ENCODE peak calls at places on chromosome 19, in eight cellular contexts. D is NB4, J is adrenal gland, Y is thyroid gland, O is erythroblast, M is Peyer's patch, A is uterus, U is GM12891. V is an unnamed sample.

GRCh38 chr19:2494084-2494446 is 18.1 kb downstream of the GADD45B start:
- DNase-seq in M (no peak), J (peak), U (no peak), D (peak), A (no peak), O (no peak), Y (no peak), V (no peak)

GRCh38 chr19:56174550-56174949 is 1.3 kb upstream of the GALP start:
- DNase-seq in D (no peak), Y (no peak), M (no peak), J (peak), O (no peak), A (no peak), U (no peak), V (no peak)

GRCh38 chr19:19552811-19553210 is 14.7 kb downstream of the CILP2 start:
- DNase-seq in Y (no peak), O (peak), M (peak), J (no peak), A (no peak), U (peak), D (peak), V (peak)

GRCh38 chr19:12580180-12580694 is 29.0 kb upstream of the ZNF564 start:
- DNase-seq in Y (no peak), U (no peak), M (no peak), D (no peak), J (no peak), A (no peak), O (no peak), V (no peak)

GRCh38 chr19:19637186-19637522 is 6.3 kb downstream of the GMIP start:
- DNase-seq in Y (no peak), M (no peak), D (no peak), O (no peak), A (no peak), J (no peak), U (no peak), V (no peak)

GRCh38 chr19:33863436-33863835 is 66.8 kb downstream of the KCTD15 start:
- DNase-seq in U (no peak), Y (no peak), J (no peak), D (no peak), O (no peak), M (no peak), A (no peak), V (no peak)

GRCh38 chr19:44848036-44848804 is 2.1 kb downstream of the NECTIN2 start:
- DNase-seq in D (no peak), O (peak), M (no peak), A (peak), J (peak), Y (no peak), U (no peak), V (peak)

GRCh38 chr19:30523791-30524190 is 151.6 kb downstream of the ZNF536 start:
- DNase-seq in U (no peak), D (no peak), Y (no peak), J (no peak), M (no peak), O (no peak), A (no peak), V (no peak)

GRCh38 chr19:48424694-48425219 is 21.0 kb upstream of the GRWD1 start:
- DNase-seq in Y (no peak), M (no peak), A (no peak), J (no peak), D (peak), O (no peak), U (no peak), V (no peak)

GRCh38 chr19:21396893-21397572 is at the start of gene ZNF493:
- DNase-seq in A (peak), Y (peak), M (peak), J (peak), O (peak), U (peak), D (peak), V (peak)

GRCh38 chr19:56720281-56720680 is 48.7 kb upstream of the ZNF835 start:
- DNase-seq in Y (no peak), M (no peak), A (peak), U (no peak), D (peak), J (peak), O (no peak), V (peak)

GRCh38 chr19:55080121-55080914 is 4.6 kb downstream of the EPS8L1 start:
- DNase-seq in J (peak), U (no peak), O (peak), Y (peak), M (peak), A (no peak), D (peak), V (peak)

GRCh38 chr19:49672131-49672919 is 4.7 kb upstream of the PRMT1 start:
- DNase-seq in A (peak), U (peak), D (peak), J (peak), M (peak), O (peak), Y (peak), V (peak)

GRCh38 chr19:45508931-45509691 is 1.8 kb downstream of the VASP start:
- DNase-seq in D (peak), M (peak), O (peak), Y (peak), A (peak), U (peak), J (peak), V (peak)

GRCh38 chr19:36894849-36895383 is 21.2 kb downstream of the ZNF829 start:
- DNase-seq in O (no peak), D (no peak), J (no peak), Y (no peak), A (no peak), M (no peak), U (no peak), V (no peak)

GRCh38 chr19:33418461-33418860 is 45.0 kb downstream of the CEBPG start:
- DNase-seq in Y (no peak), O (no peak), J (no peak), M (no peak), A (no peak), D (no peak), U (no peak), V (no peak)

GRCh38 chr19:6271251-6271650 is 8.5 kb downstream of the MLLT1 start:
- DNase-seq in D (no peak), U (no peak), A (no peak), Y (peak), J (no peak), M (no peak), O (no peak), V (no peak)

GRCh38 chr19:756232-756631 is 5.3 kb downstream of the MISP start:
- DNase-seq in M (no peak), J (peak), O (peak), U (no peak), A (no peak), Y (no peak), D (peak), V (no peak)

GRCh38 chr19:55250262-55251036 is 8.4 kb downstream of the PPP6R1 start:
- DNase-seq in O (no peak), Y (peak), M (no peak), U (no peak), J (no peak), D (no peak), A (no peak), V (no peak)

GRCh38 chr19:32869369-32870153 is at the start of gene SLC7A9:
- DNase-seq in U (no peak), Y (no peak), D (no peak), A (no peak), J (no peak), O (no peak), M (peak), V (no peak)

GRCh38 chr19:41521860-41522555 is 54.0 kb upstream of the CEACAM21 start:
- DNase-seq in U (no peak), M (no peak), J (no peak), A (no peak), Y (no peak), D (peak), O (no peak), V (no peak)

GRCh38 chr19:524062-524674 is 7.4 kb upstream of the CDC34 start:
- DNase-seq in J (no peak), M (no peak), U (no peak), D (peak), Y (no peak), O (no peak), A (no peak), V (no peak)

GRCh38 chr19:8517551-8518442 is 3.8 kb upstream of the ZNF414 start:
- DNase-seq in D (peak), Y (no peak), A (no peak), O (no peak), J (no peak), M (no peak), U (no peak), V (no peak)

GRCh38 chr19:1063909-1064660 is 2.9 kb upstream of the ARHGAP45 start:
- DNase-seq in U (no peak), O (no peak), D (no peak), Y (no peak), M (no peak), J (no peak), A (no peak), V (no peak)

GRCh38 chr19:33810821-33811220 is 14.2 kb downstream of the KCTD15 start:
- DNase-seq in J (no peak), A (no peak), U (no peak), Y (no peak), D (no peak), M (no peak), O (no peak), V (no peak)

GRCh38 chr19:56142897-56143434 is 1.9 kb downstream of the ZNF444 start:
- DNase-seq in J (no peak), U (no peak), O (no peak), Y (no peak), M (no peak), A (no peak), D (no peak), V (no peak)

GRCh38 chr19:33397536-33398360 is 24.2 kb downstream of the CEBPG start:
- DNase-seq in J (no peak), Y (no peak), O (no peak), D (no peak), M (peak), U (peak), A (no peak), V (peak)

GRCh38 chr19:29999490-29999889 is 57.5 kb downstream of the URI1 start:
- DNase-seq in M (no peak), J (no peak), A (no peak), Y (no peak), U (no peak), D (no peak), O (no peak), V (no peak)

GRCh38 chr19:4891066-4891465 is 11.6 kb downstream of the ARRDC5 start:
- DNase-seq in J (no peak), O (no peak), A (no peak), D (no peak), U (no peak), M (no peak), Y (no peak), V (no peak)

DNA sequence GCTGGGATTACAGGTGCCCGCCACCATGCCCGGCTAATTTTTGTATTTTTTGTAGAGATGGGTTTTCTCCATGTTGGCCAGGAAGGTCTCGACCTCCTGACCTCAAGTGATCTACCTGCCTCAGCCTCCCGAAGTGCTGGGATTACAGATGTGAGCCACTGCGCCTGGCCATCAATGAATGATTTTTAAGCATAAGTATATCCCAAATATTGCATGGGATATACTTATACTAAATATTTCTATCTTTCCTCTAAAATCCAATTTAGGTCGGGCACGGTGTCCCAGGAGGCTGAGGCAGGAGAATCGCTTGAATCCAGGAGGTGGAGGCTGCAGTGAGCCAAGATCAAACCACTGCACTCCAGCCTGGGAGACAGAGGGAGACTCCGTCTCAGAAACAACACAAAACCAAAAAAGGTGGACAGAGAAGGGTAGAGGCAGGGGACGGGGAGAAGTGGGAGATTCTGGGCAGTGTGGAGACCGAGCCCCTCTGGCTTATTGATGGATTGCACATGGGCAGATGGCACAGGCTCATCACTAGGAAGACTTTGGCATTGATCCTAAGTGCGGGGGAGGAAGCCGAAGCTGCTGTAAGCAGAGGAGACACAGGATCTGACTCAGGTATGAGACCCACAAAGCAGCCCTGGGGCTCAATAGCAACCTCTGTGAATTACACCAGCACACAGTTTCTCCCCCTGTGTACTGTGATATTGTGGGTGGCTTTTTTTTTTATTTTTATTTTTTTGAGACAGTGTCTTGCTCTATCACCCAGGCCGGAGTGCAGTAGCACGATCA is 13.5 kb downstream of the ARRDC5 start:
- DNase-seq in U (no peak), M (no peak), D (no peak), A (no peak), Y (no peak), O (no peak), J (no peak), V (no peak)
- TF ChIP-seq POLR2A in U (no peak), M (no peak), D (no peak), A (no peak), Y (no peak), O (no peak), J (no peak), V (no peak)

DNA sequence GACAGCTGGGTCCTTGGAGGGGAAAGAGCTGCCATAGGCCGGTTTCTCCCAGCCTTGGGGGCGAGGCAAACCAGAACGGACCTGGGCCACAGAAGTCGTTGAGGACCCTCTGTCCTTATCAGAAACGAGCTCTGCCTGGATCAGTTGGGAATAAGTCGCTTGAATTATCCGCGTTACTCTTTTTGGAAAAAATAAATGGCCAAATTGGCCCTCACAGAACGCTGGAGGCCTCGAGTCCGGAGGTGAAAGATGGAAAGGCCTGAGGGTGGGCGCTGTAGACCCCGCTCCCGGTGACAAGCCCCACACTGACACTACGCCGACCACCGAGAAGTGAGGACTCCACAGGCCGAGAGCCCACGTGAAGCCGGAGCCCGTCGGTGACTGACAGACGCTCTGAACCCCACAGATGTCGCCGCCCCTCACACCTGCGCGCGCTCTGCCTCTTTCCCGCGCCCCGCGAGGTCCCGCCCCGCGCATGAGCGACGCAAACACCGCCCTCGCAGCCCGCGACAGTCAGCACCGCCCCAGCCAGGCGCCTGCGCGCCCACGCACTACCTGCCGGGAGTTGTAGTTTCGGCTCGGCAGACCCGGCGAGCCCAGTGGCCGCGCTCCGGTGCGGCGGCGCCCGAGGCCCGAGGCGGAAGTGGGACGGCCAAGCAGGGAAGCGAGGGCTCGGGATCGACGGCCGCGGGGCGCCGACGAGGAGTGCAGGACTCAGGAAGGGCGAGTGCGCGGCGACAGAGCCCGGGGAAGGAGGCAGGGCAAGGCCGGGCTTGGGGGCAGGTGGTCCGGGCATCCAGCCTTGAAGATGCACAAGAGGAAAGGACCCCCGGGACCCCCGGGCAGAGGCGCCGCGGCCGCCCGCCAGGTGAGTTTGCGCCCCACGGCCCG is at the start of the genes BRME1 and CC2D1A:
- DNase-seq in A (peak), U (peak), O (peak), D (peak), Y (peak), J (peak), M (peak), V (peak)
- TF ChIP-seq POLR2A in A (peak), U (peak), O (peak), D (no peak), Y (peak), J (no peak), M (peak), V (peak)

DNA sequence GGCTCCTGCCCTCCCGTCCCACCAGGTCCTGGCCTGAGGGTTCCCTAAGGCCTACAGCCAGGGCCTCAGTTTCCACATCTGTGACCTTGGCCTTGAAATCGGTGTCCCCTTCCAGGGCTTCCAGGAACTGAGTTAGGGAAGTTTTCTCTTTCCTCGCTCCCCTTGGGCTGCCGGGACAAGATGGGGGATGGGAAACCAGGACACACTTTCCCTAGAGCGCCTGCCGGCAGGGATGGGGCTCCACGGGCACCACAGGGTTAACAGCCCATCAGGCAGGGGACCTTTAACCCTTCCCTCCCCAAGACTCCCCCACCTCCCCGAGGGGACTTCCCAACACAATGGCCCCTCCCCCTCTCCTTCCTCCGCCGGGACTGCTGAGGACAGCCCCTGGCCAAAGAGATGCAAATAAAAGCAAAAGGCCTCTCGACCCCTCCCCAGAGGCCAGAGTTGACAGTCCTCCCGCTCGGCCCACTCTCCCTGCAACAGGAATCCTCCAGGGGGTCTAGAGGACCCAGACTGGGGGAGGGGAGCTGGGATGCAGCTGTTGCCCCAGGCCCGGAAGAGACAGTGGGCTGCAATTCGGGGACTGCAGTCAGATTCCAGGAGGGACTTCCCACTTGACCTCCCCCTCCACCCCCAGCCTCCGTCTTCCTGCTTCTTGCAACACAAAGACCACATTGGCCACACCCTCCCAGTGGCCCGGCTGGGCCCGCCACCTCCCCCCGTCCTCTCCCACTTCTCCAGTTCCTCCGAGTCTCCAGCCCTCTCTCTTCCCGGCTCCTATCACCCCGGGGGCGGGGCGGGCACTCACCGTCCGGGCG is 3.4 kb downstream of the BBC3 start:
- DNase-seq in M (peak), J (peak), A (peak), U (no peak), Y (peak), O (peak), D (peak), V (peak)
- TF ChIP-seq POLR2A in M (peak), J (no peak), A (peak), U (no peak), Y (peak), O (peak), D (peak), V (peak)

GRCh38 chr19:10870501-10870954 is 825 bp upstream of the CARM1 start:
- DNase-seq in U (no peak), D (no peak), O (no peak), A (no peak), J (no peak), M (no peak), Y (no peak), V (no peak)

GRCh38 chr19:10874019-10874418 is 2.7 kb downstream of the CARM1 start:
- DNase-seq in J (no peak), A (no peak), O (no peak), U (no peak), Y (no peak), M (no peak), D (no peak), V (no peak)

GRCh38 chr19:10870955-10871603 is at the start of gene CARM1:
- DNase-seq in J (peak), M (peak), Y (peak), D (peak), U (peak), A (peak), O (peak), V (peak)

GRCh38 chr19:10872551-10873107 is 1.3 kb downstream of the CARM1 start:
- DNase-seq in Y (no peak), M (no peak), D (no peak), O (no peak), A (no peak), J (no peak), U (no peak), V (no peak)

GRCh38 chr19:10871711-10872550 is 578 bp downstream of the CARM1 start:
- DNase-seq in O (peak), M (peak), U (no peak), D (peak), Y (peak), J (peak), A (peak), V (peak)
- TF ChIP-seq POLR2A in O (no peak), M (no peak), U (no peak), D (no peak), Y (peak), J (no peak), A (no peak), V (no peak)

GRCh38 chr19:43636121-43636683 is 3.4 kb downstream of the CADM4 start:
- DNase-seq in D (no peak), J (no peak), M (no peak), A (no peak), U (no peak), Y (no peak), O (no peak), V (peak)

GRCh38 chr19:43634068-43634467 is 5.6 kb downstream of the CADM4 start:
- DNase-seq in M (no peak), D (no peak), A (no peak), U (no peak), J (no peak), O (no peak), Y (no peak), V (no peak)

GRCh38 chr19:43634516-43634876 is 5.2 kb downstream of the CADM4 start:
- DNase-seq in J (no peak), A (no peak), Y (no peak), U (no peak), M (no peak), O (no peak), D (no peak), V (no peak)

GRCh38 chr19:43633520-43633919 is 6.1 kb downstream of the CADM4 start:
- DNase-seq in D (no peak), M (no peak), J (peak), Y (no peak), A (no peak), U (no peak), O (no peak), V (no peak)

DNA sequence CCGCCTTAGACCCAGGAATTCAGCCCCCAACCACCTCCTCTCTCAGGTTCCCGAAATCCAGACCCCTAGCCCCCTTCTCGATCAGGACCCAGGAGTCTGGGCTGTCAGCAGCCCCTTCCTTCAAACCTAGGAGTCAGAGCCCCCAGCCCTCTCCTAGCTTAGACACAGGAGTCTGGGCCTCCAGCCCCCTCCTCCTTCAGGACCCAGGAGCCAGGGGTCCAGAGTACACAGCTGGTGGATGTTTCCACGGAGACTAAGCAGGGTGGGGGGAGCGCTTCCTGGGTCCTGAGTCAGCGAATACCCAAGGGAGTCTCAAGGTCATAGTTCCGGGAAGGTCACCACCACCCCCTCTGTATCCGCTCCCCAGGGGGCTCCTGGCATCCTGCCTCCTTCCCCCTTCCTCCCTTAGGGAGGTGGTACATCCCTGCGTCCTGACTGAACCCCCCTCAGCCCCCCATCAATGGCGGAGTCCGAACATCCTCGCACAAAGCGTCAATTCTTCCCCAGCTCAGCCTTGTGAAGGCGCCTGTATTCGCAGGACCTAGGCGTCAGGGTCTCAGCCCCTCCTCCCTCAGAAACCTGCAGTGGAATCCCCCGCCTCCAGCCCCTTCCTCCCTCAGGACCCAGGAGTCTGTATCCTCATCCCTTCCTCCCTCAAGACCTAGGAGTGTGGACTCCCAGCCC is 4.6 kb downstream of the CADM4 start:
- DNase-seq in Y (no peak), J (peak), O (no peak), A (no peak), D (peak), U (no peak), M (no peak), V (no peak)
- TF ChIP-seq POLR2A in Y (no peak), J (no peak), O (no peak), A (no peak), D (no peak), U (no peak), M (no peak), V (no peak)

V was measured in body of pancreas.